ENCODE peak calls at places on chromosomes 16 and 17, in eight cellular contexts. One of them, this sample, is unnamed.

GRCh38 chr17:5499790-5500189 is 13.4 kb downstream of the MIS12 start:
- DNase-seq in lower lobe of right lung: no peak
- DNase-seq in GM23248: peak; percentile 39
- DNase-seq in H9: peak; percentile 66
- DNase-seq in AG04450: no peak
- DNase-seq in heart right ventricle: no peak
- DNase-seq in uterus: no peak
- DNase-seq in psoas muscle: no peak
- DNase-seq in this sample: no peak

GRCh38 chr17:19672009-19672837 is 23.7 kb downstream of the ALDH3A2 start:
- DNase-seq in psoas muscle: peak; percentile 76
- DNase-seq in AG04450: no peak
- DNase-seq in H9: no peak
- DNase-seq in GM23248: peak; percentile 66
- DNase-seq in lower lobe of right lung: no peak
- DNase-seq in heart right ventricle: peak; percentile 68
- DNase-seq in uterus: no peak
- DNase-seq in this sample: no peak

GRCh38 chr16:51864575-51864974 is 682.4 kb downstream of the TOX3 start:
- DNase-seq in lower lobe of right lung: no peak
- DNase-seq in AG04450: no peak
- DNase-seq in uterus: no peak
- DNase-seq in GM23248: no peak
- DNase-seq in heart right ventricle: no peak
- DNase-seq in H9: no peak
- DNase-seq in psoas muscle: no peak
- DNase-seq in this sample: no peak

GRCh38 chr16:77221482-77221881 is 22.3 kb downstream of the SYCE1L start:
- DNase-seq in uterus: no peak
- DNase-seq in AG04450: no peak
- DNase-seq in heart right ventricle: no peak
- DNase-seq in psoas muscle: no peak
- DNase-seq in H9: no peak
- DNase-seq in GM23248: peak; percentile 22
- DNase-seq in lower lobe of right lung: no peak
- DNase-seq in this sample: no peak

GRCh38 chr17:10197721-10198508 is 491 bp downstream of the GAS7 start:
- DNase-seq in lower lobe of right lung: peak; percentile 57
- DNase-seq in psoas muscle: no peak
- DNase-seq in H9: peak; percentile 49
- DNase-seq in uterus: no peak
- DNase-seq in GM23248: peak; percentile 54
- DNase-seq in AG04450: no peak
- DNase-seq in heart right ventricle: peak; percentile 16
- DNase-seq in this sample: no peak

GRCh38 chr17:28763137-28763799 is 19.5 kb downstream of the TRAF4 start:
- DNase-seq in heart right ventricle: no peak
- DNase-seq in lower lobe of right lung: no peak
- DNase-seq in uterus: no peak
- DNase-seq in psoas muscle: no peak
- DNase-seq in AG04450: no peak
- DNase-seq in GM23248: no peak
- DNase-seq in H9: no peak
- DNase-seq in this sample: no peak

GRCh38 chr16:77211880-77212735 is 12.9 kb downstream of the SYCE1L start:
- DNase-seq in GM23248: peak; percentile 26
- DNase-seq in psoas muscle: peak; percentile 73
- DNase-seq in H9: peak; percentile 94
- DNase-seq in lower lobe of right lung: peak; percentile 71
- DNase-seq in uterus: peak; percentile 52
- DNase-seq in AG04450: no peak
- DNase-seq in heart right ventricle: peak; percentile 17
- DNase-seq in this sample: no peak

GRCh38 chr17:47678196-47678595 is 15.8 kb upstream of the TBKBP1 start:
- DNase-seq in lower lobe of right lung: no peak
- DNase-seq in heart right ventricle: no peak
- DNase-seq in GM23248: no peak
- DNase-seq in AG04450: no peak
- DNase-seq in psoas muscle: no peak
- DNase-seq in uterus: no peak
- DNase-seq in H9: no peak
- DNase-seq in this sample: no peak

GRCh38 chr16:84239186-84239790 is 524 bp downstream of the KCNG4 start:
- DNase-seq in lower lobe of right lung: no peak
- DNase-seq in H9: no peak
- DNase-seq in heart right ventricle: no peak
- DNase-seq in AG04450: no peak
- DNase-seq in psoas muscle: no peak
- DNase-seq in uterus: no peak
- DNase-seq in GM23248: peak; percentile 46
- DNase-seq in this sample: no peak

GRCh38 chr16:72744064-72744793 is 303.7 kb downstream of the ZFHX3 start:
- DNase-seq in lower lobe of right lung: no peak
- DNase-seq in AG04450: no peak
- DNase-seq in H9: no peak
- DNase-seq in GM23248: no peak
- DNase-seq in psoas muscle: no peak
- DNase-seq in uterus: no peak
- DNase-seq in heart right ventricle: no peak
- DNase-seq in this sample: no peak

GRCh38 chr16:72736074-72736473 is 311.9 kb downstream of the ZFHX3 start:
- DNase-seq in uterus: no peak
- DNase-seq in lower lobe of right lung: no peak
- DNase-seq in psoas muscle: no peak
- DNase-seq in GM23248: no peak
- DNase-seq in heart right ventricle: no peak
- DNase-seq in AG04450: no peak
- DNase-seq in H9: no peak
- DNase-seq in this sample: no peak

GRCh38 chr16:72739577-72739976 is 308.4 kb downstream of the ZFHX3 start:
- DNase-seq in AG04450: no peak
- DNase-seq in psoas muscle: no peak
- DNase-seq in heart right ventricle: no peak
- DNase-seq in lower lobe of right lung: no peak
- DNase-seq in uterus: no peak
- DNase-seq in H9: no peak
- DNase-seq in GM23248: peak; percentile 35
- DNase-seq in this sample: no peak

GRCh38 chr16:72743011-72743761 is 304.7 kb downstream of the ZFHX3 start:
- DNase-seq in lower lobe of right lung: no peak
- DNase-seq in heart right ventricle: no peak
- DNase-seq in AG04450: no peak
- DNase-seq in H9: no peak
- DNase-seq in psoas muscle: no peak
- DNase-seq in GM23248: no peak
- DNase-seq in uterus: no peak
- DNase-seq in this sample: no peak

DNA sequence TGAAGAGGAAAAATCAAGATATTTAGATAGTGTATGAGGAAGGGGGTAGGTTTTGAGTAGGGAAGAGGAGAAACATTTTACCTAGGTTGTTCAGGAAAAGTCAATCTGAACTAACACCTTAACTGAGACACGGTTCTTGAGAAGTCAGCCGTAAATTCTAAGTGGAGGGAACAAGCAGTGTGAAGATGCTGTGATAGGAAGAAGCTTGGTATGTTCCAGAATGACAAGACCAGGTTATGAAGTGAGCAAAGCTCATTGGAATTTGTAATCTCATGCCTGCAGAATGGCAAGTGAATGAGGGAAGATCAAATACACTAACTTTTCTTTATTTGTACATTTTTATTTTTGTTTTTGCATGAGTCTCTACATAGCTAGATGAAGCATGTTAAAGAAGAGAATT is 307.6 kb downstream of the ZFHX3 start:
- DNase-seq in psoas muscle: no peak
- DNase-seq in GM23248: peak; percentile 7
- DNase-seq in heart right ventricle: no peak
- DNase-seq in AG04450: peak; percentile 4
- DNase-seq in lower lobe of right lung: no peak
- DNase-seq in H9: no peak
- DNase-seq in uterus: no peak
- DNase-seq in this sample: no peak
- H3K27ac ChIP-seq in psoas muscle: no peak overlapping the region
- H3K27ac ChIP-seq in GM23248: no peak overlapping the region
- H3K27ac ChIP-seq in heart right ventricle: no peak overlapping the region
- H3K27ac ChIP-seq in AG04450: no peak overlapping the region
- H3K27ac ChIP-seq in lower lobe of right lung: no peak overlapping the region
- H3K27ac ChIP-seq in H9: no peak overlapping the region
- H3K27ac ChIP-seq in uterus: no peak overlapping the region
- H3K27ac ChIP-seq in this sample: no peak overlapping the region

GRCh38 chr16:49977427-49977826 is 47.6 kb upstream of the CNEP1R1 start:
- DNase-seq in GM23248: no peak
- DNase-seq in heart right ventricle: no peak
- DNase-seq in uterus: no peak
- DNase-seq in AG04450: no peak
- DNase-seq in H9: no peak
- DNase-seq in psoas muscle: no peak
- DNase-seq in lower lobe of right lung: no peak
- DNase-seq in this sample: no peak

GRCh38 chr16:49980166-49980565 is 44.9 kb upstream of the CNEP1R1 start:
- DNase-seq in H9: no peak
- DNase-seq in lower lobe of right lung: no peak
- DNase-seq in AG04450: no peak
- DNase-seq in uterus: no peak
- DNase-seq in heart right ventricle: no peak
- DNase-seq in GM23248: no peak
- DNase-seq in psoas muscle: no peak
- DNase-seq in this sample: no peak

GRCh38 chr16:49978569-49979326 is 46.3 kb upstream of the CNEP1R1 start:
- DNase-seq in H9: no peak
- DNase-seq in uterus: no peak
- DNase-seq in psoas muscle: no peak
- DNase-seq in GM23248: no peak
- DNase-seq in lower lobe of right lung: no peak
- DNase-seq in heart right ventricle: no peak
- DNase-seq in AG04450: no peak
- DNase-seq in this sample: no peak
- H3K27ac ChIP-seq in H9: no peak overlapping the region
- H3K27ac ChIP-seq in uterus: no peak overlapping the region
- H3K27ac ChIP-seq in psoas muscle: no peak overlapping the region
- H3K27ac ChIP-seq in GM23248: no peak overlapping the region
- H3K27ac ChIP-seq in lower lobe of right lung: no peak overlapping the region
- H3K27ac ChIP-seq in heart right ventricle: no peak overlapping the region
- H3K27ac ChIP-seq in AG04450: no peak overlapping the region
- H3K27ac ChIP-seq in this sample: no peak overlapping the region

GRCh38 chr17:1511756-1512321 is 4.6 kb downstream of the INPP5K start:
- DNase-seq in heart right ventricle: peak; percentile 45
- DNase-seq in psoas muscle: no peak
- DNase-seq in lower lobe of right lung: no peak
- DNase-seq in GM23248: peak; percentile 75
- DNase-seq in H9: no peak
- DNase-seq in uterus: no peak
- DNase-seq in AG04450: no peak
- DNase-seq in this sample: no peak

GRCh38 chr17:1515640-1516402 is 591 bp downstream of the INPP5K start:
- DNase-seq in uterus: peak; percentile 75
- DNase-seq in H9: peak; percentile 82
- DNase-seq in heart right ventricle: peak; percentile 79
- DNase-seq in AG04450: peak; percentile 81
- DNase-seq in lower lobe of right lung: peak; percentile 55
- DNase-seq in GM23248: peak; percentile 92
- DNase-seq in psoas muscle: no peak
- DNase-seq in this sample: peak; percentile 37

GRCh38 chr17:1511290-1511689 is 5.1 kb downstream of the INPP5K start:
- DNase-seq in uterus: no peak
- DNase-seq in psoas muscle: peak; percentile 68
- DNase-seq in lower lobe of right lung: no peak
- DNase-seq in heart right ventricle: peak; percentile 72
- DNase-seq in AG04450: no peak
- DNase-seq in H9: no peak
- DNase-seq in GM23248: no peak
- DNase-seq in this sample: no peak

GRCh38 chr17:1509255-1509943 is 7.0 kb downstream of the INPP5K start:
- DNase-seq in H9: no peak
- DNase-seq in GM23248: no peak
- DNase-seq in lower lobe of right lung: no peak
- DNase-seq in heart right ventricle: no peak
- DNase-seq in psoas muscle: no peak
- DNase-seq in AG04450: no peak
- DNase-seq in uterus: no peak
- DNase-seq in this sample: no peak

DNA sequence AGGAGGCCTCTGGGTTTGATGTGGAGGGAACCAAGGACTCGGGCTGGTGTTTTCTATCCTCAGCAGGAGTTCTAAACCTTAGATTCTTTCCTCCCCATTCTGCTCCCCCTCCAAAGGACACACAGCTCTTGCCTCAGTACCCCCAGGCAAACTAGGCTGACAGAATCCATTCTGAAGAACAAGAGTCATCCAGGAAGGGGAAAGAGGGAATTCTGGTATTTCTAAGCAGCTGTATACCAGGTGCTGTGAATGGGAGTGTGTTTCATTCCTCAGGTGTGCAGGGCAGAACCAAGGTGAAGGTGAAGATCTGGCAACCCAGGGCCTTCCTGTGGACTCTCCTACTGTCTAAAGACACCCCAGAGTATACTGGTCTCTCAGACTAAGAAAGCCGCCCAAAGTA is 4.1 kb downstream of the INPP5K start:
- DNase-seq in GM23248: no peak
- DNase-seq in H9: no peak
- DNase-seq in uterus: no peak
- DNase-seq in AG04450: no peak
- DNase-seq in lower lobe of right lung: no peak
- DNase-seq in heart right ventricle: no peak
- DNase-seq in psoas muscle: no peak
- DNase-seq in this sample: no peak
- H3K27ac ChIP-seq in GM23248: peak overlapping the region; percentile 52
- H3K27ac ChIP-seq in H9: no peak overlapping the region
- H3K27ac ChIP-seq in uterus: peak overlapping the region; percentile 54
- H3K27ac ChIP-seq in AG04450: no peak overlapping the region
- H3K27ac ChIP-seq in lower lobe of right lung: peak overlapping the region; percentile 97
- H3K27ac ChIP-seq in heart right ventricle: peak overlapping the region; percentile 85
- H3K27ac ChIP-seq in psoas muscle: peak overlapping the region; percentile 63
- H3K27ac ChIP-seq in this sample: peak overlapping the region; percentile 82

DNA sequence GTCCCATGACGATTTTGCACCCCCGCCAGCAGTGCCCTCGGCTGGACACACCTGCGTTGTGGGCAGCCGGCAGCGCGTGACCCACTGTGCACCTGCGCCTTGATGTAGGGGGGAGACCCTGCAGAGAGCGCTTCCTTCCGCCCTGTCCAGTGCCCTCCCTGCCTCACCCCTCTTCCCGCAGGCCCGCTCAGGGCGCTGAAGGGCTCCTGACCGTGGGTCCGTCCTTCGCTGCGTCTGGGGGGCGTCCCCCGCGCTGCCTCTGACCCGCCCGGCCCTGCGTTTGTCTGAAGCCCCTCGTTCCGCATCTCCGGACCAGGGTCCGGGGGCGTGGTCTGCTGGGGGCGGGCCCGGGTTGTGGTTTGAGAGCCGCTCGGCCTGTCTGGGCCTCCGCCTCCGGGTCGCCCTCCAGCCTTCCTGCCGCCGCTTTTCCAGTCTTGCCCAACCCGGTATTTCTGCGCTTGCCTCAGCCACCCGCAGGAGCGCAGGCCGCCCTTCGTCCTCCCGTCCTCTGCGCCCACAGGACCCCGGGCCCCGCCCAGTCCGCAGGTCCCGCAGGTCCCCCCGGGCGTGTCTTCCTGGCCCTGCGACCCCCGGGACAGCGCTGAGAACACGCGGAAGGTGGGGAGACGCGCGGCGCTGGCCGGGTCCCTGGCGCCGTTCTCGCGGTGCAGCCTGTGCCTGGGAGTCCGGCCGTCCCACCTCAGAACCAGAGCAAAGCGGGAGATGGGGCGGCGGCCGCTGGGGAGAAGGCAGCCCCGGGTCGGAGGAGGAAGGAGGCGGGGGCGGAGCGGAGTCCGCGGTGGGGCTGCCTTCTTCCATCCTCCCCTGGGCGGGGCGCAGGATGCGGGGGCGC is 4.0 kb upstream of the IL17C start:
- DNase-seq in H9: peak; percentile 85
- DNase-seq in psoas muscle: no peak
- DNase-seq in AG04450: no peak
- DNase-seq in lower lobe of right lung: peak; percentile 82
- DNase-seq in uterus: no peak
- DNase-seq in heart right ventricle: peak; percentile 51
- DNase-seq in GM23248: peak; percentile 80
- DNase-seq in this sample: no peak
- H3K27ac ChIP-seq in H9: no peak overlapping the region
- H3K27ac ChIP-seq in psoas muscle: no peak overlapping the region
- H3K27ac ChIP-seq in AG04450: no peak overlapping the region
- H3K27ac ChIP-seq in lower lobe of right lung: peak overlapping the region; percentile 66
- H3K27ac ChIP-seq in uterus: no peak overlapping the region
- H3K27ac ChIP-seq in heart right ventricle: no peak overlapping the region
- H3K27ac ChIP-seq in GM23248: peak overlapping the region; percentile 43
- H3K27ac ChIP-seq in this sample: no peak overlapping the region

This sample was measured in epithelial cell of prostate.